ENCODE peak calls at places on chromosomes 2 and 18, in five cellular contexts. One of them, this sample, is unnamed.
A peak's percentile ranks its signal among the peaks of the same experiment; 100 is the strongest.

GRCh38 chr18:65206551-65207260 is 544.1 kb upstream of the CDH7 start:
- DNase-seq in activated CD8-positive, alpha-beta T cell treated with anti-CD3 and anti-CD28 coated beads for 36 hours: no peak
- DNase-seq in AG09319: no peak
- DNase-seq in endodermal cell: peak; percentile 89
- DNase-seq in dorsolateral prefrontal cortex: no peak
- DNase-seq in this sample: no peak

GRCh38 chr2:38057651-38058410 is 18.1 kb downstream of the CYP1B1 start:
- DNase-seq in AG09319: no peak
- DNase-seq in dorsolateral prefrontal cortex: no peak
- DNase-seq in activated CD8-positive, alpha-beta T cell treated with anti-CD3 and anti-CD28 coated beads for 36 hours: no peak
- DNase-seq in endodermal cell: no peak
- DNase-seq in this sample: no peak

GRCh38 chr2:71298914-71299313 is 32.7 kb upstream of the ZNF638 start:
- DNase-seq in endodermal cell: no peak
- DNase-seq in activated CD8-positive, alpha-beta T cell treated with anti-CD3 and anti-CD28 coated beads for 36 hours: no peak
- DNase-seq in AG09319: no peak
- DNase-seq in dorsolateral prefrontal cortex: no peak
- DNase-seq in this sample: no peak

GRCh38 chr2:152386266-152386665 is 51.3 kb downstream of the FMNL2 start:
- DNase-seq in AG09319: no peak
- DNase-seq in dorsolateral prefrontal cortex: no peak
- DNase-seq in endodermal cell: no peak
- DNase-seq in activated CD8-positive, alpha-beta T cell treated with anti-CD3 and anti-CD28 coated beads for 36 hours: no peak
- DNase-seq in this sample: no peak

GRCh38 chr2:18369750-18370149 is 190.7 kb downstream of the RDH14 start:
- DNase-seq in endodermal cell: no peak
- DNase-seq in dorsolateral prefrontal cortex: no peak
- DNase-seq in activated CD8-positive, alpha-beta T cell treated with anti-CD3 and anti-CD28 coated beads for 36 hours: no peak
- DNase-seq in AG09319: no peak
- DNase-seq in this sample: no peak

GRCh38 chr2:239293450-239294430 is 107.1 kb downstream of the HDAC4 start:
- DNase-seq in dorsolateral prefrontal cortex: no peak
- DNase-seq in endodermal cell: peak; percentile 48
- DNase-seq in AG09319: no peak
- DNase-seq in activated CD8-positive, alpha-beta T cell treated with anti-CD3 and anti-CD28 coated beads for 36 hours: peak; percentile 86
- DNase-seq in this sample: no peak

GRCh38 chr2:232502901-232503791 is 15.5 kb upstream of the ECEL1 start:
- DNase-seq in activated CD8-positive, alpha-beta T cell treated with anti-CD3 and anti-CD28 coated beads for 36 hours: peak; percentile 50
- DNase-seq in dorsolateral prefrontal cortex: peak; percentile 26
- DNase-seq in AG09319: no peak
- DNase-seq in endodermal cell: peak; percentile 80
- DNase-seq in this sample: no peak

GRCh38 chr2:27857417-27858172 is 32.6 kb downstream of the RBKS start:
- DNase-seq in AG09319: no peak
- DNase-seq in activated CD8-positive, alpha-beta T cell treated with anti-CD3 and anti-CD28 coated beads for 36 hours: peak; percentile 27
- DNase-seq in endodermal cell: no peak
- DNase-seq in dorsolateral prefrontal cortex: no peak
- DNase-seq in this sample: no peak

GRCh38 chr18:70293166-70293565 is 4.3 kb downstream of the SOCS6 start:
- DNase-seq in activated CD8-positive, alpha-beta T cell treated with anti-CD3 and anti-CD28 coated beads for 36 hours: no peak
- DNase-seq in dorsolateral prefrontal cortex: no peak
- DNase-seq in AG09319: no peak
- DNase-seq in endodermal cell: no peak
- DNase-seq in this sample: no peak

GRCh38 chr2:189370719-189371118 is 70.6 kb upstream of the WDR75 start:
- DNase-seq in AG09319: no peak
- DNase-seq in activated CD8-positive, alpha-beta T cell treated with anti-CD3 and anti-CD28 coated beads for 36 hours: no peak
- DNase-seq in dorsolateral prefrontal cortex: no peak
- DNase-seq in endodermal cell: no peak
- DNase-seq in this sample: no peak

GRCh38 chr2:52387937-52388590 is 1356.1 kb upstream of the NRXN1 start:
- DNase-seq in dorsolateral prefrontal cortex: no peak
- DNase-seq in AG09319: no peak
- DNase-seq in activated CD8-positive, alpha-beta T cell treated with anti-CD3 and anti-CD28 coated beads for 36 hours: no peak
- DNase-seq in endodermal cell: no peak
- DNase-seq in this sample: no peak

GRCh38 chr2:62340981-62341624 is 145.2 kb downstream of the B3GNT2 start:
- DNase-seq in dorsolateral prefrontal cortex: peak; percentile 9
- DNase-seq in activated CD8-positive, alpha-beta T cell treated with anti-CD3 and anti-CD28 coated beads for 36 hours: peak; percentile 29
- DNase-seq in endodermal cell: peak; percentile 64
- DNase-seq in AG09319: no peak
- DNase-seq in this sample: no peak

GRCh38 chr2:189287982-189288494 is 108.5 kb upstream of the COL5A2 start:
- DNase-seq in activated CD8-positive, alpha-beta T cell treated with anti-CD3 and anti-CD28 coated beads for 36 hours: no peak
- DNase-seq in AG09319: peak; percentile 65
- DNase-seq in endodermal cell: no peak
- DNase-seq in dorsolateral prefrontal cortex: no peak
- DNase-seq in this sample: no peak

GRCh38 chr2:159925975-159926374 is 128.0 kb upstream of the CD302 start:
- DNase-seq in endodermal cell: no peak
- DNase-seq in dorsolateral prefrontal cortex: no peak
- DNase-seq in AG09319: no peak
- DNase-seq in activated CD8-positive, alpha-beta T cell treated with anti-CD3 and anti-CD28 coated beads for 36 hours: no peak
- DNase-seq in this sample: no peak

GRCh38 chr2:147572622-147573021 is 272.2 kb upstream of the ACVR2A start:
- DNase-seq in AG09319: no peak
- DNase-seq in endodermal cell: no peak
- DNase-seq in activated CD8-positive, alpha-beta T cell treated with anti-CD3 and anti-CD28 coated beads for 36 hours: no peak
- DNase-seq in dorsolateral prefrontal cortex: no peak
- DNase-seq in this sample: no peak

GRCh38 chr2:119463990-119464389 is 32.3 kb downstream of the TMEM37 start:
- DNase-seq in AG09319: no peak
- DNase-seq in activated CD8-positive, alpha-beta T cell treated with anti-CD3 and anti-CD28 coated beads for 36 hours: no peak
- DNase-seq in dorsolateral prefrontal cortex: no peak
- DNase-seq in endodermal cell: no peak
- DNase-seq in this sample: no peak

GRCh38 chr2:111200333-111200879 is 79.7 kb downstream of the BCL2L11 start:
- DNase-seq in AG09319: no peak
- DNase-seq in endodermal cell: peak; percentile 65
- DNase-seq in activated CD8-positive, alpha-beta T cell treated with anti-CD3 and anti-CD28 coated beads for 36 hours: no peak
- DNase-seq in dorsolateral prefrontal cortex: no peak
- DNase-seq in this sample: no peak

GRCh38 chr2:175605989-175606841 is 395.9 kb downstream of the LNPK start:
- DNase-seq in AG09319: peak; percentile 83
- DNase-seq in endodermal cell: peak; percentile 36
- DNase-seq in activated CD8-positive, alpha-beta T cell treated with anti-CD3 and anti-CD28 coated beads for 36 hours: no peak
- DNase-seq in dorsolateral prefrontal cortex: no peak
- DNase-seq in this sample: no peak

DNA sequence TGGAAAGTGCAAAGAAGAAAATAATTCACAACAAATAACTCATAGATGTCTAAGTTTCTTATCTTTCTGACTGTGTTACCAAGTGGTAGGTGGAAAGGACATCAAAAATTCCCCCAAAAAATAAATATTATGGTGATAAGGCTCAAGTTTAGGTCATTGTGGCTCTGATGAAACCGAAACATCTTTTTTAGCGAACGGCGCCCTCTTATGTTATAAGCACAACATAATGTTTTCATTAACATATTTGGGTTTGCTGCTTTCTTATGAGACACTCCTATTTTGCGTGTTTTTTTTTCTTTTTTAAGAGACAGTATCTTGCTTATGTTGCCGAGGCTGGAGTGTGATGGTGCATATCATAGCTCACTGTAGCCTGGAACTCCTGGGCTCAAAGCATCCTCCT is 38.6 kb upstream of the SLC35G4 start:
- DNase-seq in endodermal cell: peak; percentile 14
- DNase-seq in activated CD8-positive, alpha-beta T cell treated with anti-CD3 and anti-CD28 coated beads for 36 hours: peak; percentile 24
- DNase-seq in AG09319: peak; percentile 2
- DNase-seq in dorsolateral prefrontal cortex: no peak
- DNase-seq in this sample: no peak
- TF ChIP-seq CTCF in endodermal cell: peak; percentile 53
- TF ChIP-seq CTCF in activated CD8-positive, alpha-beta T cell treated with anti-CD3 and anti-CD28 coated beads for 36 hours: no peak
- TF ChIP-seq CTCF in AG09319: peak; percentile 31
- TF ChIP-seq CTCF in dorsolateral prefrontal cortex: no peak
- TF ChIP-seq CTCF in this sample: peak; percentile 58

DNA sequence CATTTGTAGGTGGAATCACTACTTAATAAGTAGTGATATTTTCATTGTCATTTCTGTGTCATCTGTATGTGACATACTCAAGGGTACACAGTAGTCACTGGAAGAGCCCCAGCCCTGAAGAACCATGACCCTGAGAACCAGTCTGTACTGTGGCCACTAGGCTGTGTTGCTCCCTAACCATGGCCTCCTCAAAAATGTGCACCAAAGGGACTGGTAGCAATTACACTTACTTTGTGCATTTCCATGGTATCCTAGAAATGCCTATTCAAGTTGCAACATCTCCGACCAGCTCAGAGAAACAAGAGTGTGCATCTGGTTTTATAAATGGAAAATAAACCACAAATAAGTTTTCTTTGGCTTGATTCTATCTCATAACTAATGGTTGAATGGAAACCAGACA is 155.1 kb downstream of the DOCK10 start:
- DNase-seq in activated CD8-positive, alpha-beta T cell treated with anti-CD3 and anti-CD28 coated beads for 36 hours: no peak
- DNase-seq in endodermal cell: no peak
- DNase-seq in dorsolateral prefrontal cortex: no peak
- DNase-seq in AG09319: peak; percentile 83
- DNase-seq in this sample: no peak
- TF ChIP-seq CTCF in activated CD8-positive, alpha-beta T cell treated with anti-CD3 and anti-CD28 coated beads for 36 hours: no peak
- TF ChIP-seq CTCF in endodermal cell: peak; percentile 29
- TF ChIP-seq CTCF in dorsolateral prefrontal cortex: no peak
- TF ChIP-seq CTCF in AG09319: peak; percentile 82
- TF ChIP-seq CTCF in this sample: peak; percentile 33

GRCh38 chr18:55869547-55869946 is 281.6 kb upstream of the TCF4 start:
- DNase-seq in AG09319: no peak
- DNase-seq in activated CD8-positive, alpha-beta T cell treated with anti-CD3 and anti-CD28 coated beads for 36 hours: no peak
- DNase-seq in dorsolateral prefrontal cortex: no peak
- DNase-seq in endodermal cell: no peak
- DNase-seq in this sample: no peak

GRCh38 chr18:55869965-55870585 is 282.1 kb upstream of the TCF4 start:
- DNase-seq in activated CD8-positive, alpha-beta T cell treated with anti-CD3 and anti-CD28 coated beads for 36 hours: no peak
- DNase-seq in dorsolateral prefrontal cortex: no peak
- DNase-seq in AG09319: no peak
- DNase-seq in endodermal cell: no peak
- DNase-seq in this sample: no peak

GRCh38 chr18:55863876-55864275 is 275.9 kb upstream of the TCF4 start:
- DNase-seq in dorsolateral prefrontal cortex: no peak
- DNase-seq in activated CD8-positive, alpha-beta T cell treated with anti-CD3 and anti-CD28 coated beads for 36 hours: no peak
- DNase-seq in endodermal cell: no peak
- DNase-seq in AG09319: peak; percentile 83
- DNase-seq in this sample: no peak

DNA sequence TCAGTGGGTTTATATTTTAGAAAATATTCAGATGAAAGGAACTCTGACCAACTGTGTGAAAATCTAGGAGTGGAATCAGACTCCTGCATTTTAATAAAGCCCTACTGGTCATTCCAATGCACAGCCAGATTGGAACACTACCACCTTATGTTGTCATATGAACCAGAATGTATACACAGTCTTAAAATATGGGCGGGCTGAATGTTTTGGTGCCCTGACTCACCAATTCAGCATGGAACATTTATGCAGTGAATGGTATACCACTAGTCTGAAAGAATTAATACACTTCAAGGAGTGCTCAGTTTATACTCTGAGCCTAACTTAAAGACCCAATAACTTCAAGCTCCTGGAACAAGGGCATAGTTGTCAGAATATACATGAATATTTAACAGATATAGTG is 280.9 kb upstream of the TCF4 start:
- DNase-seq in endodermal cell: no peak
- DNase-seq in dorsolateral prefrontal cortex: no peak
- DNase-seq in activated CD8-positive, alpha-beta T cell treated with anti-CD3 and anti-CD28 coated beads for 36 hours: no peak
- DNase-seq in AG09319: no peak
- DNase-seq in this sample: no peak
- TF ChIP-seq CTCF in endodermal cell: no peak
- TF ChIP-seq CTCF in dorsolateral prefrontal cortex: no peak
- TF ChIP-seq CTCF in activated CD8-positive, alpha-beta T cell treated with anti-CD3 and anti-CD28 coated beads for 36 hours: no peak
- TF ChIP-seq CTCF in AG09319: no peak
- TF ChIP-seq CTCF in this sample: no peak

GRCh38 chr2:227862227-227862740 is 9.1 kb upstream of the DAW1 start:
- DNase-seq in endodermal cell: no peak
- DNase-seq in activated CD8-positive, alpha-beta T cell treated with anti-CD3 and anti-CD28 coated beads for 36 hours: peak; percentile 62
- DNase-seq in dorsolateral prefrontal cortex: no peak
- DNase-seq in AG09319: no peak
- DNase-seq in this sample: no peak
- TF ChIP-seq CTCF in endodermal cell: peak; percentile 94
- TF ChIP-seq CTCF in activated CD8-positive, alpha-beta T cell treated with anti-CD3 and anti-CD28 coated beads for 36 hours: peak; percentile 78
- TF ChIP-seq CTCF in dorsolateral prefrontal cortex: peak; percentile 62
- TF ChIP-seq CTCF in AG09319: peak; percentile 43
- TF ChIP-seq CTCF in this sample: peak; percentile 69

GRCh38 chr2:216059233-216059834 is 22.3 kb downstream of the PECR start:
- DNase-seq in dorsolateral prefrontal cortex: no peak
- DNase-seq in AG09319: no peak
- DNase-seq in endodermal cell: no peak
- DNase-seq in activated CD8-positive, alpha-beta T cell treated with anti-CD3 and anti-CD28 coated beads for 36 hours: no peak
- DNase-seq in this sample: no peak
- TF ChIP-seq CTCF in dorsolateral prefrontal cortex: no peak
- TF ChIP-seq CTCF in AG09319: no peak
- TF ChIP-seq CTCF in endodermal cell: peak; percentile 47
- TF ChIP-seq CTCF in activated CD8-positive, alpha-beta T cell treated with anti-CD3 and anti-CD28 coated beads for 36 hours: no peak
- TF ChIP-seq CTCF in this sample: no peak

DNA sequence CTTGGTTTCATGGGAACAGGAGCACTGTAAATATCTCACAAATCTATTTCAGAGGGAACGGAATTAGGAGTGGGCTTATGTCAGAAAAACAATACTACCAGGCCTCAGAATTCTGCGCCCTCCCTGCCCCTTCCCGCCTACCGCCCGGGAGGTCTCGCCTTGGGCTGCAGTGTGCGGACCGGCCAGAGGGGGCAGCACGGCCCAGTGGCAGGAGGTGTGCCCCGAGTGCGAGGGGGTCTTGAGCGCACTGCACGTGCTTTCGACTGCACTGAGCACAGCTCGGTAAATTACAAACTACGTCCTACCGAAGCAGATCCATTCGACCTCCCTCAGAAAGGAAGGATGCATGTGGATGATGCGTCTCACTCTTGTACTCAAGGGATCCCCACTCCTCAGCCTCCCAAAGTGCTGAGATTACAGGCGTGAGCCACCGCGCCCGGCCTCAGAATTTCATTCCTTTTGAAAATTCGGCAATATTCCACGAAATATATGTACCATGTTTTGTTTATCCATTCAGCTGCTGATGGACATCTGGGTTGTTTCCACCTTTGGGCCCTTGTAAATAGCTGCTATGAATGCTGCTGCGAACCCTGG is 297.0 kb downstream of the BCL2 start:
- DNase-seq in activated CD8-positive, alpha-beta T cell treated with anti-CD3 and anti-CD28 coated beads for 36 hours: peak; percentile 24
- DNase-seq in AG09319: no peak
- DNase-seq in dorsolateral prefrontal cortex: no peak
- DNase-seq in endodermal cell: peak; percentile 91
- DNase-seq in this sample: no peak
- TF ChIP-seq CTCF in activated CD8-positive, alpha-beta T cell treated with anti-CD3 and anti-CD28 coated beads for 36 hours: peak; percentile 55
- TF ChIP-seq CTCF in AG09319: peak; percentile 14
- TF ChIP-seq CTCF in dorsolateral prefrontal cortex: no peak
- TF ChIP-seq CTCF in endodermal cell: peak; percentile 91
- TF ChIP-seq CTCF in this sample: peak; percentile 55